ENCODE peak calls at places on chromosome 15, in ten cellular contexts. E is neural crest cell; X is endothelial cell; Q is cardiac fibroblast; S is heart left ventricle; K is breast epithelium; U is tibial artery; T is fibroblast of pulmonary artery; G is CD4-positive, alpha-beta T cell; O is lower leg skin. W is an unnamed sample.

GRCh38 chr15:74327756-74328155 is 39.7 kb downstream of the CYP11A1 start:
- DNase-seq in U (no peak), X (no peak), T (no peak), K (no peak), E (no peak), O (no peak), G (no peak), Q (no peak), S (no peak), W (no peak)

GRCh38 chr15:73628976-73629854 is 4.0 kb downstream of the NPTN start:
- DNase-seq in S (no peak), X (no peak), E (no peak), O (no peak), U (no peak), K (no peak), T (no peak), G (no peak), Q (no peak), W (no peak)

GRCh38 chr15:38297623-38298388 is 45.2 kb downstream of the SPRED1 start:
- DNase-seq in T (no peak), K (no peak), G (no peak), X (no peak), U (no peak), S (no peak), E (no peak), O (no peak), Q (peak), W (no peak)

GRCh38 chr15:88038261-88038660 is 218.3 kb downstream of the NTRK3 start:
- DNase-seq in T (no peak), O (no peak), S (no peak), G (no peak), U (no peak), X (no peak), K (no peak), Q (no peak), E (no peak), W (no peak)

GRCh38 chr15:33956397-33956796 is 11.9 kb upstream of the CHRM5 start:
- DNase-seq in T (no peak), G (no peak), O (no peak), U (no peak), X (no peak), S (no peak), K (no peak), Q (no peak), E (no peak), W (no peak)

GRCh38 chr15:40002295-40002694 is 36.7 kb downstream of the SRP14 start:
- DNase-seq in U (no peak), K (no peak), Q (peak), G (no peak), T (no peak), E (no peak), O (no peak), S (no peak), X (no peak), W (no peak)

GRCh38 chr15:69754313-69754712 is 301.7 kb downstream of the RPLP1 start:
- DNase-seq in K (no peak), G (no peak), Q (no peak), E (no peak), S (no peak), X (no peak), U (no peak), O (no peak), T (no peak), W (no peak)

GRCh38 chr15:98421419-98422085 is 226.8 kb upstream of the IGF1R start:
- DNase-seq in O (peak), Q (peak), X (peak), U (peak), T (peak), G (peak), K (peak), E (peak), S (peak), W (peak)

GRCh38 chr15:56243117-56243773 is 434 bp downstream of the RFX7 start:
- DNase-seq in Q (peak), X (peak), O (peak), S (peak), E (peak), K (no peak), U (peak), T (peak), G (peak), W (peak)

GRCh38 chr15:57146394-57147140 is 228.1 kb downstream of the TCF12 start:
- DNase-seq in O (no peak), Q (peak), T (peak), E (no peak), U (no peak), G (no peak), S (no peak), K (no peak), X (no peak), W (no peak)

GRCh38 chr15:61200626-61201025 is 28.5 kb downstream of the RORA start:
- DNase-seq in U (no peak), S (no peak), O (no peak), Q (no peak), G (no peak), T (no peak), K (no peak), X (no peak), E (no peak), W (no peak)

GRCh38 chr15:49902791-49903481 is 216.1 kb downstream of the ATP8B4 start:
- DNase-seq in X (no peak), O (no peak), S (no peak), E (no peak), G (no peak), K (no peak), U (no peak), T (peak), Q (peak), W (no peak)

GRCh38 chr15:67024322-67024997 is 40.9 kb upstream of the SMAD3 start:
- DNase-seq in K (peak), G (no peak), S (peak), U (peak), E (no peak), T (peak), Q (peak), X (no peak), O (peak), W (no peak)

GRCh38 chr15:84863480-84864428 is 20.7 kb upstream of the SLC28A1 start:
- DNase-seq in X (no peak), S (no peak), G (no peak), T (peak), Q (peak), E (no peak), O (peak), U (no peak), K (no peak), W (no peak)

GRCh38 chr15:79115461-79115860 is 24.9 kb upstream of the RASGRF1 start:
- DNase-seq in U (no peak), S (no peak), X (no peak), Q (no peak), E (no peak), G (no peak), T (no peak), K (no peak), O (no peak), W (no peak)

GRCh38 chr15:97652700-97653167 is 307.8 kb upstream of the ARRDC4 start:
- DNase-seq in G (no peak), T (no peak), O (no peak), K (no peak), X (peak), U (no peak), E (peak), S (no peak), Q (no peak), W (no peak)

GRCh38 chr15:75712668-75713337 is at the start of gene CSPG4:
- DNase-seq in S (peak), E (peak), T (peak), U (peak), O (no peak), G (no peak), X (peak), K (no peak), Q (peak), W (peak)

GRCh38 chr15:74337607-74338211 is 29.7 kb downstream of the CYP11A1 start:
- DNase-seq in E (no peak), K (no peak), X (no peak), O (no peak), U (peak), S (no peak), T (no peak), Q (no peak), G (no peak), W (no peak)

GRCh38 chr15:67198157-67198754 is 56.2 kb downstream of the AAGAB start:
- DNase-seq in O (no peak), G (no peak), Q (no peak), T (no peak), U (no peak), K (no peak), S (no peak), X (no peak), E (no peak), W (no peak)

GRCh38 chr15:35874260-35874905 is 328.4 kb upstream of the DPH6 start:
- DNase-seq in U (no peak), E (no peak), T (peak), X (no peak), Q (peak), S (no peak), O (no peak), G (no peak), K (no peak), W (no peak)

GRCh38 chr15:71153823-71154524 is 38.7 kb downstream of the THSD4 start:
- DNase-seq in S (peak), G (no peak), O (peak), E (no peak), X (no peak), K (no peak), T (no peak), Q (no peak), U (no peak), W (no peak)

GRCh38 chr15:72398189-72398588 is at the start of gene TMEM202:
- DNase-seq in K (no peak), O (no peak), E (no peak), S (no peak), T (no peak), G (no peak), X (no peak), Q (no peak), U (no peak), W (no peak)

GRCh38 chr15:48946840-48947187 is 16.9 kb downstream of the SHC4 start:
- DNase-seq in K (no peak), E (no peak), Q (no peak), T (no peak), G (no peak), X (no peak), S (no peak), O (no peak), U (no peak), W (no peak)

DNA sequence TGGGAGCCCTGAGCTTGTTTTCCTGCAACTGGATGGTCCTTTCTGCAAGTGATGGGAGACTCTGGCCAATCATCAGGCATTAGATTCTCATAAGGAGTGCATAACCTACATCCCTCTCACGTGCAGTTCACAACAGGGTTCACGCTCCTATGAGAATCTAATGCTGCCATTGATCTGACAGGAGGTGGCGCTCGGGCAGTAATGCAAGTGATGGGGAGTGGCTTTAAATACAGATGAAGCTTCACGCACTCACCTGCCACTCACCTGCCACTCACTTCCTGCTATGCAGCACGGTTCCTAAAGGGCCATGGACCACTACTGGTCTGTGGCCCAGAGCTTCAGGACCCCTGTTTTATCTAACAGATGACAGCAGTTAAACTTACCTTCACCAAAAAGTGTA is 21.4 kb downstream of the CSNK1G1 start:
- DNase-seq in S (no peak), Q (no peak), T (no peak), E (no peak), X (no peak), G (peak), O (no peak), U (no peak), K (no peak), W (no peak)
- TF ChIP-seq CTCF in S (no peak), Q (no peak), T (no peak), E (no peak), X (no peak), G (peak), O (no peak), U (no peak), K (no peak), W (no peak)

DNA sequence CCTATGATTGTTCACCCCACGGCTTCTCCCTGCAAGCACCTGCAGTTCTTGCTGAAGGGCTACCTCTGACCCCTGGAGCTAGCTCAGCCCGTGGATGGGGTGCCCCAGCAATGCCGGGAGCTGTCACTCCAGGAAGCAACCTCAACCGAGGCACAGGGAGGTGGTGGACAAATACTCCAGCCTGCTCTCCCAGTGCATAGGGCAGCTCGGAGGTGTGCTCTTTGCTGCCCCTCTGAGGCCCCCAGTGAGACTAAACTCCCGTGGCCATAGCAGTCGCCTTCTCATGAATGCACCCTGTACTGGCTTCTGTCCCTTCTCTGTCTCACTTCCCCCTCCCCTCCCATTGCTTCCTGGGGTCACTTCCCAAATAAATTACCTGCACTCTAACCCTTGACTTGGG is 48.5 kb downstream of the LINGO1 start:
- DNase-seq in O (no peak), X (peak), E (no peak), S (no peak), Q (no peak), K (no peak), G (no peak), U (no peak), T (no peak), W (no peak)
- TF ChIP-seq CTCF in O (no peak), X (no peak), E (peak), S (peak), Q (no peak), K (no peak), G (no peak), U (no peak), T (peak), W (no peak)

GRCh38 chr15:26891448-26891881 is 24.6 kb downstream of the GABRA5 start:
- DNase-seq in U (no peak), Q (peak), K (peak), S (peak), O (peak), T (peak), X (peak), G (no peak), E (peak), W (peak)
- TF ChIP-seq CTCF in U (peak), Q (peak), K (no peak), S (peak), O (no peak), T (peak), X (peak), G (no peak), E (peak), W (peak)

GRCh38 chr15:90818251-90819210 is 49.9 kb upstream of the FURIN start:
- DNase-seq in U (no peak), X (no peak), G (no peak), S (no peak), Q (no peak), T (no peak), O (no peak), K (no peak), E (no peak), W (no peak)
- TF ChIP-seq CTCF in U (no peak), X (peak), G (peak), S (no peak), Q (peak), T (peak), O (no peak), K (no peak), E (no peak), W (no peak)

GRCh38 chr15:82680200-82681102 is 29.2 kb downstream of the AP3B2 start:
- DNase-seq in X (peak), Q (no peak), U (peak), E (peak), T (no peak), G (peak), O (no peak), S (no peak), K (peak), W (peak)
- TF ChIP-seq CTCF in X (no peak), Q (no peak), U (no peak), E (peak), T (no peak), G (peak), O (no peak), S (no peak), K (no peak), W (no peak)